ENCODE peak calls at places on chromosomes 16 and 17, in ten cellular contexts. T, Z, O, B, G, L, D, S, A and Y are unnamed samples. For H3K36me3, the result is how much of the 10 kb centered on the place peaks cover.

GRCh38 chr16:20348365-20349185 is 3.9 kb downstream of the UMOD start:
- DNase-seq in A (no peak), T (no peak), D (no peak), S (no peak), L (no peak), B (peak), G (no peak), O (no peak), Z (no peak), Y (no peak)

GRCh38 chr17:81097943-81098308 is 63.0 kb downstream of the BAIAP2 start:
- DNase-seq in T (no peak), D (peak), B (no peak), S (peak), G (no peak), Z (peak), O (peak), L (peak), A (no peak), Y (peak)

GRCh38 chr16:50266337-50267091 is at the start of gene ADCY7:
- DNase-seq in A (peak), D (peak), S (peak), G (peak), B (no peak), O (peak), Z (peak), L (peak), T (peak), Y (peak)

GRCh38 chr17:40516581-40517285 is 15.3 kb upstream of the TNS4 start:
- DNase-seq in O (no peak), T (peak), Z (no peak), D (peak), B (no peak), S (peak), A (no peak), L (no peak), G (peak), Y (no peak)

GRCh38 chr16:20675488-20676267 is 21.8 kb downstream of the ACSM1 start:
- DNase-seq in G (no peak), O (peak), S (peak), A (no peak), B (peak), D (peak), L (no peak), T (peak), Z (no peak), Y (no peak)

GRCh38 chr16:85205747-85206471 is 93.6 kb upstream of the CIBAR2 start:
- DNase-seq in L (peak), G (no peak), S (no peak), D (no peak), T (no peak), O (no peak), B (no peak), Z (peak), A (no peak), Y (no peak)

GRCh38 chr16:74078877-74079586 is 217.6 kb upstream of the PSMD7 start:
- DNase-seq in L (no peak), G (no peak), T (no peak), S (no peak), D (no peak), B (no peak), O (no peak), A (no peak), Z (no peak), Y (no peak)

GRCh38 chr17:10790491-10791401 is 13.2 kb downstream of the TMEM238L start:
- DNase-seq in B (peak), D (no peak), Z (no peak), T (no peak), A (no peak), S (peak), G (no peak), L (no peak), O (no peak), Y (peak)

GRCh38 chr17:34613064-34614019 is 34.0 kb downstream of the TMEM132E start:
- DNase-seq in L (no peak), A (no peak), D (no peak), B (peak), S (no peak), O (no peak), T (no peak), Z (no peak), G (no peak), Y (no peak)

GRCh38 chr17:14329900-14330491 is 29.1 kb downstream of the HS3ST3B1 start:
- DNase-seq in G (no peak), B (no peak), L (no peak), T (no peak), A (no peak), Z (no peak), S (no peak), O (no peak), D (no peak), Y (no peak)

GRCh38 chr17:14332331-14332730 is 31.4 kb downstream of the HS3ST3B1 start:
- DNase-seq in S (no peak), Z (no peak), T (no peak), G (no peak), B (no peak), A (no peak), L (no peak), D (no peak), O (no peak), Y (no peak)

GRCh38 chr17:14331982-14332298 is 31.1 kb downstream of the HS3ST3B1 start:
- DNase-seq in L (no peak), S (no peak), T (no peak), A (no peak), D (no peak), G (no peak), Z (no peak), O (no peak), B (no peak), Y (no peak)

GRCh38 chr17:14330492-14330920 is 29.6 kb downstream of the HS3ST3B1 start:
- DNase-seq in Z (no peak), G (no peak), A (no peak), L (no peak), D (no peak), S (no peak), O (peak), B (no peak), T (no peak), Y (no peak)

DNA sequence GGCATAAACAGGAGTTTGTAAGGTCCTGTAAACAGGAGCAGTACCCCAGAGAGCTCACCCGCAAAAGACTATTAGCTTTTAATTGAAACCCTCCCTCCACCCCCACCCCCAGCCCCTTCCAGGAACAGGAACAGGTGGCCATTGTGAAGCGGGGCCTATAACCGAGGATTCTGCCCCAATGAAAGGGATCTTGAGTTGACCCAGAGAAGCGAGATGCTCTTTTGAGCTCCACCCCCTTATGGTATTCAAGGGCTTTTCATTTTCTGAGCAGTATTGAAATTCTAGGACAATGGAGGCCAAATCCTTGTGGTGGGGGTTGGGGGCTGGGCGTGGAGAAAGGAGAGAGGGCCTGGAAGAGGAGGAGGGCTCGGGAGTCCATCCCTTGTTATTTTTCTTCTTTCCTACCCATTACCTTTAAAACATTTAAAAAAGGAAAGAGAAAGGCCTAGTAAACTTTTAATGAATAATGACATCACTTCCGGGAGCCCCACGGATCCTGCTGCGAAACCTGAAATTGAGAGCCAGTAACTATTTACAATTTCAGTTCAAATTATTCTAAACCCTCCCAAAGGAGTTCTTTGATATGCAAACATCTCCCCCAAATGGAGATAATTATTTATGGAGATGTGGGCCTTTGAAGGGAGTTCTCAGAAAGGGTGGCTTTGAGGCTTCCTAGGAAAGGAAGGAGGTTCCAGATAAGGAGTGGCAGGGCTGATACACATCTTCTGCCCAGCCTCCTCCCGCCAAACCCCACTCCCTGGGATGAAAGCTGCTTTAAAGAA is 30.5 kb downstream of the HS3ST3B1 start:
- DNase-seq in Z (no peak), S (no peak), D (no peak), B (no peak), O (no peak), L (no peak), A (no peak), G (no peak), T (no peak), Y (no peak)
- H3K4me3 ChIP-seq in Z (no peak), S (no peak), D (no peak), B (no peak), O (no peak), L (no peak), A (no peak), G (no peak), T (no peak), Y (no peak)

GRCh38 chr17:67575325-67575724 is 142.4 kb upstream of the NOL11 start:
- DNase-seq in O (no peak), D (no peak), G (no peak), Z (no peak), S (no peak), B (peak), L (no peak), A (no peak), T (no peak), Y (no peak)
- H3K36me3 ChIP-seq in O (under half), D (under half), G (under half), Z (under half), S (under half), B (under half), L (under half), A (under half), T (under half), Y (under half)

DNA sequence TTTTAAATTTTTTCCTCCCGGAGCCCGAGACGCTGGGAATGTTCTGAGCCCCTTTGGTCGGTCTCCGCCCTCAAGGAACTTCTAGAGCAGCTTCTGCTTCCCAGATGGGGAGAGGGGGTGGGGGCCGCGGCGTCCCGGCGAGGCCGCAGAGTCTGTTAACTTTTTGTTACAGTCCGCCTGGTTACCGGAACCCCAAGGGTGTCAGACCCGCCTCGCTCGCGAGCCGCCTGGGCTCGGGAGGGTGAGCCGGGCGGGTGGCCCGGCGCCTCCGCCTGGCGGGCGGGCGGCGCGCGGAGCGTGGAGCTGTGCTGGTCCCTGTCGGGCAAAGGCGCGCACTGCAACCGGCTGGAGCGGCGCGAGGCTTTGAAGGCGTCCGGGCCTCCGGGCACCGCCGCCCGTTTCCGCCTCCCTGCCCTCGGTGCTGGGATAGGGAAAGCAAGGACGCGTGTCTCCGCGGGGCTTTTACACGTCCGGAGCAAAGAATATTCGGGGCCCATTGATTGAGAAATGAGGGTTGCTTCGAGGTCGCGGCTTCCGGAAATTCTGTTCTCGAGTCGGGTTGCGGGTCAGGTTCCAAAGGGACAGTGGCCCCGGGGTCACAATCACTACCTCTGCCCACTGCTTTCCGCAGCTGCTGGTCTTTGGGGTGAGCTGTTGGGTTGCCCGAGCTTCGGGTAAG is 1.7 kb downstream of the HS3ST3B1 start:
- DNase-seq in A (peak), O (peak), Z (peak), T (peak), L (peak), G (peak), S (peak), D (peak), B (peak), Y (peak)
- H3K4me3 ChIP-seq in A (peak), O (peak), Z (peak), T (peak), L (peak), G (peak), S (peak), D (no peak), B (peak), Y (peak)

DNA sequence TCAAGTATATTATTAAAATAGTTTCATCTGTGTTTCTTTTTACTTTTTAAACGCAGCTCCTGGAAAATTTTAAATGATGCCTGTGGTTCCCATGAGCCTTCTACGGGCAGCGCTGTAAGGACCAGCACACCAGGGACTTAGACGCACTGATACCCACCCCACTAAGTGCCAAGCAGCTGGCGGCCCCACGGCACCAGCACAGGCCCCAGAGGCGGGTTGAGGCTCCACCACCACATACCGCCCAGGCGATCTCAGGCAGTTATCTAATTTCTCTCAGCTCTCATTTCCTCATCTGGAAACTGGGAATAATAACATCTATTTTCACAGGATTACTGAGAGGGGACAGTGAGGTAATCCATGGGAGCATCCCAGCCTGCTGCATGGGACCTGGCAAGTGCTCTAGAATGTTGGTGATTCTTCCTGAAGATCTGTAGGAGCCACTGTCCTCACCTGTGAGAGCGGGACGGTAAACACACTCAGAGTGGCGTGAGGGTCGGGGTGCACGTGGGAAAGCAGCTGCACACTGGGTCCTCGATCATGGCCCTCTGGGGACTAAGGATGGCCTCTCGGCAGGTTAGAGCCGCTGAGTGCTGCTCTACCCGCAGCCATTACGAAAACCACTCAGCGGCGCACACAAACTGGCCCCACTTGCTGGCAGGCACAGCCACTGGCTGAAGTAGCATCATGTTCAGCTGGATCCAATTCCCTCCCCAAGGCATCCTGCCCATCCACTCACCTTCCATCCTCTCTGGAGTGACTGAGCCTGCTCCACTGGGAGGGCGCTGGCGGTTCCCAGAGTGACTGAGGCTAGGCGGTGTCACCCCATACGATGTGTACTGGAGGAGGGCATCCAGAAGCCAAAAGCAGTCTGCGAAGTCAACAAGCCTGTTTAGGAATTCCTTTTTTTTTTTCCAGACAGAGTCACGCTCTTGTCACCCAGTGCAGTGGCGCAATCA is 17.6 kb upstream of the SLC38A8 start:
- DNase-seq in S (no peak), A (no peak), O (no peak), Z (no peak), T (peak), B (no peak), D (no peak), G (no peak), L (no peak), Y (no peak)
- H3K36me3 ChIP-seq in S (under half), A (under half), O (half or more), Z (half or more), T (half or more), B (under half), D (under half), G (half or more), L (under half), Y (under half)

GRCh38 chr16:88804173-88804551 is 573 bp downstream of the CDT1 start:
- DNase-seq in Z (no peak), B (no peak), T (no peak), A (no peak), G (no peak), S (no peak), O (no peak), D (no peak), L (no peak), Y (no peak)
- H3K4me3 ChIP-seq in Z (no peak), B (peak), T (no peak), A (no peak), G (no peak), S (peak), O (peak), D (peak), L (peak), Y (peak)

GRCh38 chr16:75231570-75231969 is 12.8 kb downstream of the CTRB1 start:
- DNase-seq in S (no peak), T (no peak), Z (no peak), G (no peak), B (no peak), O (no peak), A (no peak), D (no peak), L (no peak), Y (no peak)
- H3K36me3 ChIP-seq in S (under half), T (under half), Z (half or more), G (under half), B (under half), O (half or more), A (under half), D (under half), L (half or more), Y (under half)

DNA sequence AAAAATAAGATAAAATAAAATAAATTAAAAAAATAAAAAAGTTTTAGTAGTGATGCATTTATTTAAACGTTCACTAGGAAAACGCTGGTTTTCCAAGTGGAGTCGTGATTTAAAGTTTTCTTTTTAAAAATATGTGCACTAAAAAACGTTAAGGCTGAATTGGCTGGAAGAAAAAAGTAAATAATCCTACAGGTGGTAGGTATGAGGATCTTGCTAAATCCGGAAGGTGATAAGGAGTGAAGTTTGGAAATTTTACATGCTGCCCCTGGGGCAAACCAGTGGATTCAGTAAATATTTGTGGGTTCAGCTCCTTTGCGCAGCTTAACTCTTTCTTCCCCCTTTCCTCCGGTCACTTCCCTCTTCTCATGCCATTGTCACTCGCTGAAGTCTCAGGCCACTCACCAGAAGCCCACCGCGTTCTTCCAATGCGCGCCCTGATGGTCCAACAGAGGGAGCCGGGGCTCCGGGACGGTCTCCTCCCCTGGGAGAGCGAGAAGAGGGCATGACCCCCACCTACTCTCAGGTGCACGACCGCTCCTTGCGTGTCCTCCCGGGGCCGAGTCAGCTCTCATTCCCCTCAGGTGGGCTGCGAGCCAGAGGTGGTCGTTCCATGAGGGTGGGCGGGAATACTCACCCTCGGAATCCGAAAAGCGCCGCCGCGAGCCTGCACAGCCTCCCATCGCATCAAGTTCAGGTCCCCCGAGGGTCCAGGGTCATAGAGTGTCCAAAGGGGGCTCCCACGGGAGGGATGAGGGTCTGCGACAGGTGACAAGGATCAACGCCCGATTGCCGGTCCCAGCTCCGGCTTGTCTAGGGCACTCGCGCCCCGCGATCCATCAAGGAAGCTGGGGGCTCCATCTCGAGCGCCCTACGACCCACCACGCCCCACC is 549 bp downstream of the CLN3 start:
- DNase-seq in B (peak), T (no peak), L (no peak), S (peak), G (no peak), D (peak), Z (peak), A (peak), O (peak), Y (peak)
- H3K4me3 ChIP-seq in B (peak), T (peak), L (peak), S (peak), G (peak), D (peak), Z (peak), A (peak), O (peak), Y (peak)

GRCh38 chr16:14423344-14423743 is 206.7 kb downstream of the PARN start:
- DNase-seq in A (no peak), O (peak), S (no peak), Z (no peak), T (no peak), G (no peak), D (peak), L (no peak), B (no peak), Y (peak)

GRCh38 chr16:14424595-14424994 is 205.5 kb downstream of the PARN start:
- DNase-seq in G (no peak), S (no peak), B (peak), D (no peak), T (no peak), Z (no peak), L (no peak), A (no peak), O (no peak), Y (no peak)

GRCh38 chr16:14427371-14427948 is 202.6 kb downstream of the PARN start:
- DNase-seq in S (peak), B (no peak), O (no peak), G (no peak), D (peak), Z (no peak), T (no peak), L (peak), A (no peak), Y (no peak)

GRCh38 chr16:14428043-14428442 is 202.0 kb downstream of the PARN start:
- DNase-seq in G (no peak), B (no peak), T (no peak), S (no peak), L (no peak), Z (no peak), A (no peak), O (no peak), D (peak), Y (no peak)
- H3K36me3 ChIP-seq in G (under half), B (under half), T (under half), S (under half), L (under half), Z (under half), A (under half), O (under half), D (under half), Y (under half)

GRCh38 chr17:63822537-63822936 is 4.7 kb upstream of the PSMC5 start:
- DNase-seq in S (no peak), G (no peak), Z (no peak), B (no peak), A (no peak), D (no peak), O (no peak), T (no peak), L (no peak), Y (no peak)
- H3K4me3 ChIP-seq in S (no peak), G (no peak), Z (no peak), B (no peak), A (no peak), D (no peak), O (no peak), T (no peak), L (no peak), Y (no peak)

DNA sequence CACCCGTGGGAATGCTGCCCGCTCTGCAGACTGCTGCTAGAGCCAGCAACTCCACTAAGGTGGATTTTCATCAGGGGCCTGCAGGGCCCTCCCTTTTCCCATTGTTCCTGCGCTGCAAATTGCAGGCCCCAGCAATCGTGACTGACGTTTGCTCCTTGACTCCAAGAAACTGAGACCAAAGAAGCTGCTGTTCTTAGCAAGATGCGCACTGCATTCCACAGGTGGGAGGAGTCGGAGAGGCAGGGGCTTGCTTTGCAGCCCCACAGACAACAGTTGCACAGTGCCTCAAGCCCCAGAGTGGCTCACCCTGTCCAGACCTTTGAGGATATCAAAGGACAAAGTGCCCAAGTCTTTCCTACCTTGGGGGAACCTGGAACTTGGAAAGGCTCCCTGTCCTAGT is 25.0 kb downstream of the PLCD3 start:
- DNase-seq in A (no peak), S (no peak), D (no peak), L (no peak), O (no peak), Z (no peak), T (no peak), B (no peak), G (no peak), Y (no peak)
- H3K36me3 ChIP-seq in A (under half), S (under half), D (under half), L (half or more), O (half or more), Z (half or more), T (under half), B (under half), G (half or more), Y (half or more)